ENCODE peak calls at places on chromosome 11, in five cellular contexts. H is GM23338, I is PC-9, R is neural progenitor cell, U is GM23248. A is an unnamed sample.

GRCh38 chr11:57746920-57747319 is 4.7 kb downstream of the BTBD18 start:
- DNase-seq in H (no peak), I (no peak), R (no peak), U (no peak), A (no peak)

GRCh38 chr11:68146010-68146540 is 24.9 kb upstream of the CHKA start:
- DNase-seq in H (no peak), I (peak; percentile 99), R (no peak), U (no peak), A (no peak)

GRCh38 chr11:95788921-95789505 is 569 bp downstream of the FAM76B start:
- DNase-seq in H (peak; percentile 78), I (peak; percentile 16), R (peak; percentile 80), U (peak; percentile 79), A (peak; percentile 51)

GRCh38 chr11:45023065-45023365 is 72.3 kb upstream of the TP53I11 start:
- DNase-seq in H (no peak), I (no peak), R (no peak), U (peak; percentile 54), A (no peak)

GRCh38 chr11:1917523-1918435 is 1.7 kb upstream of the TNNT3 start:
- DNase-seq in H (peak; percentile 59), I (no peak), R (peak; percentile 42), U (peak; percentile 12), A (no peak)

GRCh38 chr11:119248750-119249670 is 42.9 kb downstream of the CBL start:
- DNase-seq in H (no peak), I (no peak), R (no peak), U (no peak), A (peak; percentile 53)

GRCh38 chr11:117188620-117189081 is 10.1 kb downstream of the SIDT2 start:
- DNase-seq in H (no peak), I (no peak), R (no peak), U (no peak), A (no peak)

GRCh38 chr11:92225563-92226308 is 1.1 kb downstream of the FAT3 start:
- DNase-seq in H (peak; percentile 77), I (peak; percentile 24), R (peak; percentile 77), U (peak; percentile 34), A (no peak)

GRCh38 chr11:119459293-119459976 is 36.5 kb upstream of the THY1 start:
- DNase-seq in H (no peak), I (no peak), R (no peak), U (no peak), A (no peak)

GRCh38 chr11:133934599-133935550 is 21.9 kb downstream of the IGSF9B start:
- DNase-seq in H (no peak), I (no peak), R (peak; percentile 60), U (peak; percentile 81), A (no peak)

GRCh38 chr11:17876827-17877226 is 136.0 kb downstream of the SERGEF start:
- DNase-seq in H (no peak), I (no peak), R (no peak), U (no peak), A (no peak)

GRCh38 chr11:41377709-41378394 is 81.6 kb downstream of the LRRC4C start:
- DNase-seq in H (no peak), I (no peak), R (no peak), U (no peak), A (no peak)

GRCh38 chr11:123751777-123752176 is 2.5 kb downstream of the OR6X1 start:
- DNase-seq in H (no peak), I (no peak), R (no peak), U (no peak), A (no peak)

GRCh38 chr11:120521176-120521575 is 9.6 kb downstream of the GRIK4 start:
- DNase-seq in H (no peak), I (no peak), R (no peak), U (no peak), A (no peak)

GRCh38 chr11:95501761-95502266 is 270.8 kb upstream of the SESN3 start:
- DNase-seq in H (no peak), I (no peak), R (no peak), U (peak; percentile 43), A (no peak)

GRCh38 chr11:29321293-29322132 is 695.3 kb downstream of the KCNA4 start:
- DNase-seq in H (no peak), I (peak; percentile 27), R (no peak), U (peak; percentile 15), A (no peak)

GRCh38 chr11:93843906-93844305 is 6.5 kb downstream of the VSTM5 start:
- DNase-seq in H (no peak), I (no peak), R (no peak), U (no peak), A (no peak)

GRCh38 chr11:123536690-123537437 is 106.8 kb downstream of the GRAMD1B start:
- DNase-seq in H (peak; percentile 52), I (no peak), R (peak; percentile 14), U (peak; percentile 52), A (no peak)

GRCh38 chr11:17770048-17770652 is 35.6 kb downstream of the KCNC1 start:
- DNase-seq in H (peak; percentile 60), I (peak; percentile 53), R (no peak), U (no peak), A (no peak)

GRCh38 chr11:129960216-129961214 is 42.1 kb downstream of the PRDM10 start:
- DNase-seq in H (no peak), I (no peak), R (no peak), U (peak; percentile 92), A (no peak)

GRCh38 chr11:61195016-61195695 is 8.2 kb upstream of the PGA3 start:
- DNase-seq in H (no peak), I (no peak), R (no peak), U (no peak), A (no peak)

GRCh38 chr11:15707971-15708370 is 593.2 kb downstream of the INSC start:
- DNase-seq in H (peak; percentile 11), I (peak; percentile 36), R (peak; percentile 9), U (no peak), A (no peak)

GRCh38 chr11:112785717-112786116 is 175.5 kb upstream of the NCAM1 start:
- DNase-seq in H (no peak), I (no peak), R (no peak), U (peak; percentile 82), A (no peak)

GRCh38 chr11:35418847-35419712 is at the start of gene SLC1A2:
- DNase-seq in H (peak; percentile 81), I (peak; percentile 11), R (peak; percentile 82), U (peak; percentile 71), A (peak; percentile 28)

DNA sequence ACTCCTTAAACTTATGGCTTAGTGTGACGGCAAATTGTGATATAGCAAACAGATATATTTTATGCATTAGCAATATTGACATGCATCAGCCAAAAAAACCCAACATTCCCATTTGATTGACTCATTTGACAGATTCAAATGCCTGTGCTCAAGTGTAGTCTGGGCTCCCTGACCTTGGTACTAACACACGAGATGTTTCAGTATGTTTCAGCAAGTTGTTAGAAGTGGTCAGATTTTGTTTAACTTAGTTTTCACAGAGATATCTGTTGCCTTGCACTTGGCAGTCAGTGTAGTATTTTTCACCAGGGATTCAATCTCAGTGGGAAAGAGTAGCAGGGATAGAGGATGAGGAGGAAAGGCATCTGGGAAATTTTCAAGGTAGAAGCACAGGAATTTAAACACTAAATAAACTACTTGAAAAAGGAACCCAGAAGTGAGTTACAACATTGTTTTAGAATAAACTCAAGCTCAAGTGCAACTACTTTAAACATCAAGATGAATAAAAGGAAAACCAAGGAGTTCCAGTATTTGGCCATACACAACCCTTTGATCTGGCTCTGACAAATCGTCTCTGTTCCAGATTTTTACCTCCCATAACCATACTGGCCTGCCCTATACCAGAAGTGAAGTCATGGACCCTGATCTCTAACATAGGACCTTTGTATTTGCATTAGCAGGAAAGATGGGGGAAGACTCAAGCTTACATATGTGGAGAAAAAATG is 56.5 kb upstream of the BLID start:
- DNase-seq in H (no peak), I (no peak), R (no peak), U (peak; percentile 19), A (no peak)
- H3F3A ChIP-seq in H (no peaks in the 10 kb centered on the region), I (peaks cover 12% of the 10 kb centered on the region), R (no peaks in the 10 kb centered on the region), U (peaks cover 91% of the 10 kb centered on the region), A (no peaks in the 10 kb centered on the region)

DNA sequence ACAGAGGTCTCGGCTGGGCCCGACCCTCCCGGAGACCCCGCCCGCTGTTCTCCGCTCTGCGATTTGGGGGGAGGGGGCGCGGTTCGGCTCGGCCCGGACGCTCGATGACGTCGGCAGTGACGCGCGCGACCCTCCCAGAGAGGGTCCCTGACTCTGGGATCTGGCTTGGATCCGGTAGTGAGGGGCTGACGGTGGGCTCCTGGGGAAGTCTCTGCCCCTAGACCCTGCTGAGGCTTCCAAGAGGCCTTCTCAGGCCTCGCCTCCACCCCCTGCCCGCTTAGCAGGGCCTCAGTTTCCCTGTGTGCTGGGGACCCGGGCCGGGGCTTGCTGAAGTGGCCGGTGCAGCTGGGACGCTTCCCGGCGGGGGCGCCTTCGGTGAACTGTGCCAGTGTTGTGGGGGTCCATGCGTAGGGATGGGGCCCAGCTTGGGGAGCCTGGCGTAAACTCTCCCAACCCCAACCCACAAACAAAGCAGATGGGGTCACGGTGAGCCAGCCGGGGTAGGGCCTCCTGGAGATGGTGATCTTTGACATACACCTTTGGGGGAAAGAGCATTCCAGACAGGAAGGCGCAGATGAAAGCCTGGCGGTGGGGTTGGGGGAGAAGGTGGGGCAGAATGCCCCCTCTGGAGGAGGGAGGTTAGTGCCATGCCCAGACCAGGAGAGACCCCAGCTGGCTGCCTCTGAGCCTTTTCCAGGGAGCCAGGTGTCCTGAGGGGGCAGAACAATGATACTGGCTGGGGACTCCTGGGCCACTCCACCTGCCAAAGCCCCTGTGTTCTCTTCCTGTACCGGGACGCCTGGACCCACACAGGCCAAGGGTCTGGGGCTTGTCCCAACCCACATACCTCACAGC is 1.0 kb downstream of the B4GALNT4 start:
- DNase-seq in H (peak; percentile 82), I (no peak), R (peak; percentile 82), U (no peak), A (no peak)
- H3K27ac ChIP-seq in H (peak overlapping the region; percentile 59), I (no peak overlapping the region), R (peak overlapping the region; percentile 16), U (no peak overlapping the region), A (no peak overlapping the region)

GRCh38 chr11:114317738-114318137 is 21.5 kb downstream of the NNMT start:
- DNase-seq in H (peak; percentile 92), I (peak; percentile 8), R (peak; percentile 82), U (peak; percentile 70), A (peak; percentile 77)

GRCh38 chr11:114316980-114317675 is 20.9 kb downstream of the NNMT start:
- DNase-seq in H (no peak), I (no peak), R (no peak), U (peak; percentile 47), A (no peak)

GRCh38 chr11:114315749-114316368 is 19.7 kb downstream of the NNMT start:
- DNase-seq in H (peak; percentile 35), I (no peak), R (no peak), U (peak; percentile 36), A (no peak)

GRCh38 chr11:114319716-114320328 is 23.6 kb downstream of the NNMT start:
- DNase-seq in H (peak; percentile 80), I (no peak), R (no peak), U (peak; percentile 29), A (peak; percentile 23)

GRCh38 chr11:114318361-114318760 is 22.2 kb downstream of the NNMT start:
- DNase-seq in H (peak; percentile 30), I (no peak), R (peak; percentile 18), U (peak; percentile 2), A (peak; percentile 53)
- H2AFZ ChIP-seq in H (no peak overlapping the region), I (no peak overlapping the region), R (no peak overlapping the region), U (no peak overlapping the region), A (peak overlapping the region; percentile 69)

DNA sequence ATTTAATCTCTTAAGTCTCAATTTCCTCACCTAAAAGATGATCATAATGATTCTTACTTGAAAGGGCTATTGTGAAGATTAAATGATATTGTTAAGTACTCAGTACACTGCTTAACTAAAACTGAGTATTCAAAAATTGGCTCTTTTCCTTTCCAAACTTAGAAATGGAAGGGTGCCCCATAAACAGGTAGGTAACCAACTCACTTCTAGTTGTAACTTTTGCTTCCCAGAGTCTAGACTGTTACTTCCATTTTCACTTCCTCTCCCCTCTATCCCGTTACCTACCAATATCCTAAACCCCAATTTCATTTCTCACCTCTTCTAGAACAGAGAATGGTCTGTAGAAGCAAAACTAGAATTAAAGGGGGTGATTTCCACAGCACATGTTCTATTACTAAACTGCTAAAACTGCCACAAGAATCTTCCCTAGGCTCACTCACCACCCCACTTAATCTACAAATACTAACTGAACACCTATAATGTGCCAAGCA is 50.0 kb downstream of the RRAS2 start:
- DNase-seq in H (no peak), I (no peak), R (no peak), U (no peak), A (no peak)
- H3F3A ChIP-seq in H (no peaks in the 10 kb centered on the region), I (peaks cover 6% of the 10 kb centered on the region), R (no peaks in the 10 kb centered on the region), U (peaks cover 62% of the 10 kb centered on the region), A (peaks cover 5% of the 10 kb centered on the region)

A was measured in MM.1S.